ENCODE peak calls at places on chromosomes 11 and 22, in six cellular contexts. W is CD8-positive, alpha-beta memory T cell; Z is AG08395; R is fibroblast of lung; H is ovary; V is D341Med. Y is an unnamed sample.

GRCh38 chr11:35082322-35083180 is 56.4 kb upstream of the CD44 start:
- DNase-seq in W (peak; percentile 94), Z (peak; percentile 92), R (peak; percentile 92), H (no peak), V (peak; percentile 26), Y (peak; percentile 79)

GRCh38 chr11:93736129-93736528 is 5.2 kb downstream of the TAF1D start:
- DNase-seq in W (no peak), Z (no peak), R (no peak), H (no peak), V (no peak), Y (no peak)

GRCh38 chr11:93567406-93567819 is 24.2 kb upstream of the SMCO4 start:
- DNase-seq in W (no peak), Z (peak; percentile 11), R (peak; percentile 47), H (peak; percentile 26), V (no peak), Y (no peak)

GRCh38 chr11:35151896-35152295 is 12.9 kb downstream of the CD44 start:
- DNase-seq in W (no peak), Z (no peak), R (no peak), H (no peak), V (no peak), Y (no peak)

GRCh38 chr22:36053242-36054147 is 24.9 kb upstream of the RBFOX2 start:
- DNase-seq in W (no peak), Z (no peak), R (no peak), H (no peak), V (no peak), Y (no peak)

GRCh38 chr22:48101704-48102103 is 1339.3 kb downstream of the TBC1D22A start:
- DNase-seq in W (no peak), Z (no peak), R (no peak), H (no peak), V (no peak), Y (no peak)

GRCh38 chr22:50314455-50315288 is 7.2 kb upstream of the PLXNB2 start:
- DNase-seq in W (peak; percentile 79), Z (no peak), R (no peak), H (no peak), V (no peak), Y (no peak)

GRCh38 chr11:118115048-118115447 is 28.3 kb upstream of the SMIM35 start:
- DNase-seq in W (no peak), Z (no peak), R (no peak), H (no peak), V (no peak), Y (no peak)

GRCh38 chr22:45718391-45718790 is 46.8 kb downstream of the ATXN10 start:
- DNase-seq in W (no peak), Z (no peak), R (peak; percentile 32), H (no peak), V (no peak), Y (no peak)

GRCh38 chr11:64675417-64676252 is 47.4 kb downstream of the NRXN2 start:
- DNase-seq in W (no peak), Z (peak; percentile 98), R (peak; percentile 78), H (no peak), V (peak; percentile 63), Y (no peak)

GRCh38 chr11:316031-316701 is 2.3 kb downstream of the IFITM1 start:
- DNase-seq in W (no peak), Z (no peak), R (no peak), H (no peak), V (peak; percentile 24), Y (no peak)

GRCh38 chr11:2884424-2884815 is 1.2 kb downstream of the CDKN1C start:
- DNase-seq in W (no peak), Z (peak; percentile 61), R (peak; percentile 33), H (peak; percentile 72), V (no peak), Y (no peak)

GRCh38 chr22:30425616-30426394 is at the start of gene MTFP1:
- DNase-seq in W (peak; percentile 63), Z (peak; percentile 48), R (peak; percentile 67), H (peak; percentile 74), V (peak; percentile 79), Y (peak; percentile 58)

GRCh38 chr11:66341502-66342126 is 3.3 kb downstream of the BRMS1 start:
- DNase-seq in W (peak; percentile 24), Z (no peak), R (no peak), H (no peak), V (no peak), Y (no peak)

GRCh38 chr11:74462009-74462408 is 5.3 kb downstream of the KCNE3 start:
- DNase-seq in W (no peak), Z (no peak), R (no peak), H (peak; percentile 76), V (no peak), Y (no peak)

GRCh38 chr11:1863352-1864215 is 10.7 kb downstream of the LSP1 start:
- DNase-seq in W (no peak), Z (peak; percentile 97), R (peak; percentile 89), H (peak; percentile 87), V (no peak), Y (no peak)

GRCh38 chr11:9473408-9473807 is 12.6 kb downstream of the ZNF143 start:
- DNase-seq in W (no peak), Z (no peak), R (no peak), H (no peak), V (no peak), Y (no peak)

GRCh38 chr11:118406599-118407166 is 5.3 kb downstream of the ATP5MG start:
- DNase-seq in W (no peak), Z (peak; percentile 15), R (peak; percentile 25), H (no peak), V (no peak), Y (no peak)

GRCh38 chr22:20741634-20742581 is 32.0 kb upstream of the SERPIND1 start:
- DNase-seq in W (peak; percentile 50), Z (peak; percentile 57), R (peak; percentile 15), H (no peak), V (peak; percentile 63), Y (no peak)

GRCh38 chr11:69357458-69358397 is 63.8 kb downstream of the MYEOV start:
- DNase-seq in W (peak; percentile 24), Z (no peak), R (no peak), H (no peak), V (no peak), Y (no peak)